ENCODE peak calls at places on chromosomes 7 and 10, in six cellular contexts. One of them, this sample, is unnamed.

GRCh38 chr7:3393862-3394261 is 92.8 kb downstream of the SDK1 start:
- DNase-seq in heart left ventricle: no peak
- DNase-seq in CD8-positive, alpha-beta T cell: no peak
- DNase-seq in neural progenitor cell: no peak
- DNase-seq in testis: no peak
- DNase-seq in AG04450: no peak
- DNase-seq in this sample: no peak

GRCh38 chr10:131773321-131773988 is 127.4 kb upstream of the PPP2R2D start:
- DNase-seq in AG04450: no peak
- DNase-seq in heart left ventricle: no peak
- DNase-seq in CD8-positive, alpha-beta T cell: no peak
- DNase-seq in testis: no peak
- DNase-seq in neural progenitor cell: no peak
- DNase-seq in this sample: no peak

GRCh38 chr7:81002471-81002870 is 83.6 kb upstream of the SEMA3C start:
- DNase-seq in CD8-positive, alpha-beta T cell: no peak
- DNase-seq in neural progenitor cell: no peak
- DNase-seq in AG04450: no peak
- DNase-seq in heart left ventricle: no peak
- DNase-seq in testis: no peak
- DNase-seq in this sample: no peak

GRCh38 chr10:37748170-37748569 is 109.2 kb downstream of the ZNF248 start:
- DNase-seq in heart left ventricle: no peak
- DNase-seq in CD8-positive, alpha-beta T cell: no peak
- DNase-seq in neural progenitor cell: no peak
- DNase-seq in testis: no peak
- DNase-seq in AG04450: no peak
- DNase-seq in this sample: no peak

GRCh38 chr7:86762129-86762528 is 118.4 kb downstream of the GRM3 start:
- DNase-seq in neural progenitor cell: no peak
- DNase-seq in heart left ventricle: no peak
- DNase-seq in testis: no peak
- DNase-seq in AG04450: no peak
- DNase-seq in CD8-positive, alpha-beta T cell: no peak
- DNase-seq in this sample: no peak

GRCh38 chr10:88879754-88880286 is at the start of gene STAMBPL1:
- DNase-seq in CD8-positive, alpha-beta T cell: peak
- DNase-seq in AG04450: no peak
- DNase-seq in heart left ventricle: no peak
- DNase-seq in testis: peak
- DNase-seq in neural progenitor cell: no peak
- DNase-seq in this sample: no peak

GRCh38 chr7:46757006-46757405 is 824.9 kb downstream of the TNS3 start:
- DNase-seq in AG04450: no peak
- DNase-seq in CD8-positive, alpha-beta T cell: no peak
- DNase-seq in testis: no peak
- DNase-seq in heart left ventricle: no peak
- DNase-seq in neural progenitor cell: no peak
- DNase-seq in this sample: no peak

GRCh38 chr7:117041822-117042221 is 88.5 kb downstream of the ST7 start:
- DNase-seq in testis: no peak
- DNase-seq in AG04450: no peak
- DNase-seq in neural progenitor cell: no peak
- DNase-seq in heart left ventricle: no peak
- DNase-seq in CD8-positive, alpha-beta T cell: no peak
- DNase-seq in this sample: no peak

GRCh38 chr10:129888784-129889616 is 75.1 kb downstream of the EBF3 start:
- DNase-seq in heart left ventricle: peak
- DNase-seq in testis: peak
- DNase-seq in CD8-positive, alpha-beta T cell: peak
- DNase-seq in neural progenitor cell: peak
- DNase-seq in AG04450: no peak
- DNase-seq in this sample: peak

GRCh38 chr10:45557275-45557905 is 115.2 kb downstream of the ZFAND4 start:
- DNase-seq in neural progenitor cell: no peak
- DNase-seq in testis: no peak
- DNase-seq in heart left ventricle: no peak
- DNase-seq in AG04450: no peak
- DNase-seq in CD8-positive, alpha-beta T cell: no peak
- DNase-seq in this sample: no peak

GRCh38 chr10:12708921-12709320 is 292.6 kb downstream of the CCDC3 start:
- DNase-seq in AG04450: no peak
- DNase-seq in CD8-positive, alpha-beta T cell: no peak
- DNase-seq in neural progenitor cell: no peak
- DNase-seq in testis: peak
- DNase-seq in heart left ventricle: no peak
- DNase-seq in this sample: no peak

GRCh38 chr10:104220515-104220914 is 11.6 kb downstream of the CFAP43 start:
- DNase-seq in testis: no peak
- DNase-seq in CD8-positive, alpha-beta T cell: no peak
- DNase-seq in neural progenitor cell: no peak
- DNase-seq in AG04450: no peak
- DNase-seq in heart left ventricle: no peak
- DNase-seq in this sample: no peak

GRCh38 chr7:102874166-102874829 is 38.5 kb upstream of the LRRC17 start:
- DNase-seq in heart left ventricle: no peak
- DNase-seq in CD8-positive, alpha-beta T cell: no peak
- DNase-seq in neural progenitor cell: no peak
- DNase-seq in testis: no peak
- DNase-seq in AG04450: peak
- DNase-seq in this sample: no peak

GRCh38 chr10:115402690-115403089 is 309.5 kb downstream of the ATRNL1 start:
- DNase-seq in neural progenitor cell: no peak
- DNase-seq in CD8-positive, alpha-beta T cell: no peak
- DNase-seq in AG04450: no peak
- DNase-seq in heart left ventricle: no peak
- DNase-seq in testis: no peak
- DNase-seq in this sample: no peak

GRCh38 chr7:5396999-5397656 is 26.5 kb downstream of the TNRC18 start:
- DNase-seq in heart left ventricle: peak
- DNase-seq in testis: peak
- DNase-seq in neural progenitor cell: no peak
- DNase-seq in AG04450: peak
- DNase-seq in CD8-positive, alpha-beta T cell: peak
- DNase-seq in this sample: peak

GRCh38 chr10:122054046-122055025 is 65.4 kb downstream of the TACC2 start:
- DNase-seq in heart left ventricle: peak
- DNase-seq in testis: peak
- DNase-seq in CD8-positive, alpha-beta T cell: no peak
- DNase-seq in AG04450: no peak
- DNase-seq in neural progenitor cell: peak
- DNase-seq in this sample: no peak

GRCh38 chr10:78972160-78972946 is 96.4 kb upstream of the ZMIZ1 start:
- DNase-seq in AG04450: no peak
- DNase-seq in CD8-positive, alpha-beta T cell: no peak
- DNase-seq in testis: peak
- DNase-seq in heart left ventricle: peak
- DNase-seq in neural progenitor cell: peak
- DNase-seq in this sample: peak

GRCh38 chr7:108136191-108136581 is 6.0 kb upstream of the LAMB4 start:
- DNase-seq in neural progenitor cell: no peak
- DNase-seq in AG04450: no peak
- DNase-seq in testis: no peak
- DNase-seq in heart left ventricle: no peak
- DNase-seq in CD8-positive, alpha-beta T cell: no peak
- DNase-seq in this sample: no peak

GRCh38 chr10:103291588-103291987 is 14.7 kb downstream of the INA start:
- DNase-seq in AG04450: no peak
- DNase-seq in heart left ventricle: no peak
- DNase-seq in testis: no peak
- DNase-seq in neural progenitor cell: no peak
- DNase-seq in CD8-positive, alpha-beta T cell: no peak
- DNase-seq in this sample: no peak

GRCh38 chr7:140640727-140641531 is at the start of gene DENND2A:
- DNase-seq in neural progenitor cell: peak
- DNase-seq in heart left ventricle: peak
- DNase-seq in AG04450: peak
- DNase-seq in CD8-positive, alpha-beta T cell: no peak
- DNase-seq in testis: peak
- DNase-seq in this sample: peak

GRCh38 chr7:2116903-2117680 is 115.7 kb downstream of the MAD1L1 start:
- DNase-seq in heart left ventricle: peak
- DNase-seq in testis: peak
- DNase-seq in AG04450: no peak
- DNase-seq in CD8-positive, alpha-beta T cell: no peak
- DNase-seq in neural progenitor cell: no peak
- DNase-seq in this sample: peak

GRCh38 chr10:73232887-73233286 is 14.2 kb downstream of the DNAJC9 start:
- DNase-seq in AG04450: no peak
- DNase-seq in CD8-positive, alpha-beta T cell: no peak
- DNase-seq in heart left ventricle: no peak
- DNase-seq in testis: no peak
- DNase-seq in neural progenitor cell: peak
- DNase-seq in this sample: no peak

GRCh38 chr10:44706745-44707144 is 204.4 kb upstream of the TMEM72 start:
- DNase-seq in testis: no peak
- DNase-seq in CD8-positive, alpha-beta T cell: no peak
- DNase-seq in heart left ventricle: no peak
- DNase-seq in neural progenitor cell: no peak
- DNase-seq in AG04450: peak
- DNase-seq in this sample: no peak

GRCh38 chr7:47902013-47902412 is 46.3 kb downstream of the PKD1L1 start:
- DNase-seq in neural progenitor cell: no peak
- DNase-seq in testis: no peak
- DNase-seq in CD8-positive, alpha-beta T cell: no peak
- DNase-seq in heart left ventricle: no peak
- DNase-seq in AG04450: no peak
- DNase-seq in this sample: no peak
- H3K27ac ChIP-seq in neural progenitor cell: peak
- H3K27ac ChIP-seq in testis: no peak
- H3K27ac ChIP-seq in CD8-positive, alpha-beta T cell: no peak
- H3K27ac ChIP-seq in heart left ventricle: no peak
- H3K27ac ChIP-seq in AG04450: no peak
- H3K27ac ChIP-seq in this sample: no peak

GRCh38 chr10:3108033-3108432 is 40.7 kb downstream of the PFKP start:
- DNase-seq in testis: no peak
- DNase-seq in CD8-positive, alpha-beta T cell: no peak
- DNase-seq in neural progenitor cell: no peak
- DNase-seq in heart left ventricle: no peak
- DNase-seq in AG04450: no peak
- DNase-seq in this sample: no peak

GRCh38 chr10:3109633-3110032 is 42.3 kb downstream of the PFKP start:
- DNase-seq in AG04450: no peak
- DNase-seq in heart left ventricle: no peak
- DNase-seq in testis: no peak
- DNase-seq in CD8-positive, alpha-beta T cell: no peak
- DNase-seq in neural progenitor cell: no peak
- DNase-seq in this sample: no peak

GRCh38 chr10:3107426-3107961 is 40.1 kb downstream of the PFKP start:
- DNase-seq in testis: no peak
- DNase-seq in heart left ventricle: peak
- DNase-seq in CD8-positive, alpha-beta T cell: no peak
- DNase-seq in neural progenitor cell: no peak
- DNase-seq in AG04450: peak
- DNase-seq in this sample: peak

GRCh38 chr10:3108575-3109105 is 41.3 kb downstream of the PFKP start:
- DNase-seq in neural progenitor cell: no peak
- DNase-seq in heart left ventricle: no peak
- DNase-seq in AG04450: no peak
- DNase-seq in CD8-positive, alpha-beta T cell: no peak
- DNase-seq in testis: no peak
- DNase-seq in this sample: no peak

GRCh38 chr10:3109196-3109595 is 41.8 kb downstream of the PFKP start:
- DNase-seq in testis: no peak
- DNase-seq in CD8-positive, alpha-beta T cell: no peak
- DNase-seq in heart left ventricle: no peak
- DNase-seq in neural progenitor cell: no peak
- DNase-seq in AG04450: no peak
- DNase-seq in this sample: no peak
- H3K27ac ChIP-seq in testis: no peak
- H3K27ac ChIP-seq in CD8-positive, alpha-beta T cell: no peak
- H3K27ac ChIP-seq in heart left ventricle: no peak
- H3K27ac ChIP-seq in neural progenitor cell: no peak
- H3K27ac ChIP-seq in AG04450: no peak
- H3K27ac ChIP-seq in this sample: no peak

GRCh38 chr7:30896041-30896440 is 15.6 kb upstream of the AQP1 start:
- DNase-seq in AG04450: no peak
- DNase-seq in CD8-positive, alpha-beta T cell: no peak
- DNase-seq in neural progenitor cell: no peak
- DNase-seq in heart left ventricle: no peak
- DNase-seq in testis: no peak
- DNase-seq in this sample: no peak

GRCh38 chr7:30894866-30895408 is 16.7 kb upstream of the AQP1 start:
- DNase-seq in neural progenitor cell: peak
- DNase-seq in testis: peak
- DNase-seq in AG04450: no peak
- DNase-seq in CD8-positive, alpha-beta T cell: no peak
- DNase-seq in heart left ventricle: no peak
- DNase-seq in this sample: no peak

GRCh38 chr7:30894009-30894408 is 17.6 kb upstream of the AQP1 start:
- DNase-seq in neural progenitor cell: no peak
- DNase-seq in heart left ventricle: no peak
- DNase-seq in AG04450: no peak
- DNase-seq in testis: no peak
- DNase-seq in CD8-positive, alpha-beta T cell: no peak
- DNase-seq in this sample: no peak

GRCh38 chr7:30896783-30897617 is 14.7 kb upstream of the AQP1 start:
- DNase-seq in heart left ventricle: no peak
- DNase-seq in AG04450: no peak
- DNase-seq in testis: peak
- DNase-seq in neural progenitor cell: no peak
- DNase-seq in CD8-positive, alpha-beta T cell: no peak
- DNase-seq in this sample: no peak

GRCh38 chr7:30893357-30893756 is 18.3 kb upstream of the AQP1 start:
- DNase-seq in heart left ventricle: peak
- DNase-seq in testis: peak
- DNase-seq in neural progenitor cell: no peak
- DNase-seq in AG04450: no peak
- DNase-seq in CD8-positive, alpha-beta T cell: no peak
- DNase-seq in this sample: no peak
- H3K27ac ChIP-seq in heart left ventricle: peak
- H3K27ac ChIP-seq in testis: peak
- H3K27ac ChIP-seq in neural progenitor cell: no peak
- H3K27ac ChIP-seq in AG04450: peak
- H3K27ac ChIP-seq in CD8-positive, alpha-beta T cell: no peak
- H3K27ac ChIP-seq in this sample: no peak

GRCh38 chr10:110802551-110803238 is 69.0 kb upstream of the PDCD4 start:
- DNase-seq in heart left ventricle: peak
- DNase-seq in CD8-positive, alpha-beta T cell: peak
- DNase-seq in testis: peak
- DNase-seq in AG04450: peak
- DNase-seq in neural progenitor cell: no peak
- DNase-seq in this sample: peak

GRCh38 chr10:110803239-110803593 is 68.5 kb upstream of the PDCD4 start:
- DNase-seq in neural progenitor cell: no peak
- DNase-seq in AG04450: no peak
- DNase-seq in heart left ventricle: no peak
- DNase-seq in testis: no peak
- DNase-seq in CD8-positive, alpha-beta T cell: no peak
- DNase-seq in this sample: no peak

GRCh38 chr10:110803830-110804338 is 67.8 kb upstream of the PDCD4 start:
- DNase-seq in heart left ventricle: peak
- DNase-seq in testis: peak
- DNase-seq in AG04450: no peak
- DNase-seq in CD8-positive, alpha-beta T cell: peak
- DNase-seq in neural progenitor cell: peak
- DNase-seq in this sample: peak

GRCh38 chr10:110805292-110805691 is 66.4 kb upstream of the PDCD4 start:
- DNase-seq in heart left ventricle: no peak
- DNase-seq in testis: no peak
- DNase-seq in neural progenitor cell: no peak
- DNase-seq in AG04450: no peak
- DNase-seq in CD8-positive, alpha-beta T cell: no peak
- DNase-seq in this sample: no peak

GRCh38 chr10:110802090-110802489 is 69.6 kb upstream of the PDCD4 start:
- DNase-seq in heart left ventricle: no peak
- DNase-seq in CD8-positive, alpha-beta T cell: no peak
- DNase-seq in neural progenitor cell: no peak
- DNase-seq in AG04450: peak
- DNase-seq in testis: no peak
- DNase-seq in this sample: no peak
- H3K27ac ChIP-seq in heart left ventricle: peak
- H3K27ac ChIP-seq in CD8-positive, alpha-beta T cell: no peak
- H3K27ac ChIP-seq in neural progenitor cell: no peak
- H3K27ac ChIP-seq in AG04450: peak
- H3K27ac ChIP-seq in testis: peak
- H3K27ac ChIP-seq in this sample: no peak